ENCODE peak calls at places on chromosomes 5 and 9, in ten cellular contexts. E is HCT116, U is sigmoid colon, W is transverse colon, G is GM12891, D is H1, C is endothelial cell of umbilical vein, P is GM12892, N is spleen, Q is stomach. K is an unnamed sample.

GRCh38 chr5:10018211-10018610 is 231.5 kb downstream of the ATPSCKMT start:
- DNase-seq in N (no peak), D (no peak), U (no peak), W (no peak), Q (no peak), G (no peak), C (no peak), P (no peak), E (no peak), K (no peak)

GRCh38 chr9:128503870-128504269 is 649 bp upstream of the GLE1 start:
- DNase-seq in C (no peak), N (peak; percentile 70), D (no peak), U (no peak), E (no peak), W (peak; percentile 32), G (no peak), Q (no peak), P (no peak), K (no peak)

GRCh38 chr9:124128568-124128967 is 117.0 kb downstream of the LHX2 start:
- DNase-seq in Q (no peak), E (no peak), P (no peak), D (no peak), C (no peak), U (no peak), G (no peak), W (no peak), N (no peak), K (no peak)

GRCh38 chr9:117247271-117247670 is 167.6 kb downstream of the ASTN2 start:
- DNase-seq in G (no peak), P (no peak), E (no peak), D (no peak), Q (no peak), U (no peak), W (no peak), C (no peak), N (no peak), K (peak; percentile 11)

GRCh38 chr9:30075451-30076199 is 2308.8 kb upstream of the ACO1 start:
- DNase-seq in N (no peak), P (no peak), C (no peak), G (no peak), U (no peak), E (peak; percentile 55), W (no peak), Q (no peak), D (no peak), K (no peak)

GRCh38 chr5:156359452-156359851 is 32.5 kb downstream of the SGCD start:
- DNase-seq in U (no peak), W (no peak), G (no peak), P (no peak), C (no peak), E (no peak), Q (no peak), D (no peak), N (no peak), K (no peak)

GRCh38 chr5:172846677-172847076 is 12.6 kb downstream of the ERGIC1 start:
- DNase-seq in P (no peak), E (no peak), U (no peak), N (no peak), G (no peak), D (no peak), Q (no peak), C (peak; percentile 67), W (no peak), K (no peak)

GRCh38 chr5:95668216-95668615 is 14.6 kb downstream of the SPATA9 start:
- DNase-seq in C (peak; percentile 46), G (no peak), W (no peak), D (no peak), E (no peak), N (no peak), U (no peak), P (no peak), Q (no peak), K (no peak)

GRCh38 chr5:55650391-55650790 is 61.7 kb downstream of the SLC38A9 start:
- DNase-seq in P (no peak), G (no peak), U (no peak), D (no peak), Q (no peak), C (peak; percentile 65), N (no peak), W (no peak), E (no peak), K (no peak)

GRCh38 chr5:139384591-139385051 is 1.5 kb upstream of the SLC23A1 start:
- DNase-seq in N (peak; percentile 60), G (no peak), P (no peak), E (no peak), C (no peak), U (no peak), Q (no peak), W (no peak), D (no peak), K (no peak)

GRCh38 chr5:146005264-146005663 is 68.9 kb downstream of the SH3RF2 start:
- DNase-seq in G (no peak), P (no peak), E (no peak), U (no peak), Q (no peak), D (no peak), W (no peak), N (no peak), C (no peak), K (no peak)

GRCh38 chr5:20368581-20368980 is 380.6 kb upstream of the CDH18 start:
- DNase-seq in W (no peak), C (no peak), G (no peak), D (no peak), E (no peak), P (no peak), Q (no peak), U (no peak), N (no peak), K (no peak)

GRCh38 chr9:110619831-110620230 is 40.3 kb upstream of the SVEP1 start:
- DNase-seq in G (no peak), U (no peak), Q (no peak), N (no peak), W (no peak), C (no peak), P (no peak), E (no peak), D (no peak), K (no peak)

GRCh38 chr5:156934450-156935211 is 28.4 kb downstream of the TIMD4 start:
- DNase-seq in G (no peak), N (no peak), W (peak; percentile 37), D (no peak), Q (no peak), U (no peak), E (peak; percentile 7), C (no peak), P (no peak), K (no peak)

GRCh38 chr9:32351845-32352244 is 32.6 kb upstream of the ACO1 start:
- DNase-seq in G (no peak), C (no peak), P (no peak), E (peak; percentile 41), N (no peak), U (no peak), D (peak; percentile 27), Q (no peak), W (no peak), K (no peak)

GRCh38 chr5:167769846-167770420 is 521.5 kb upstream of the WWC1 start:
- DNase-seq in W (no peak), U (no peak), D (no peak), G (no peak), N (no peak), P (no peak), Q (no peak), C (no peak), E (no peak), K (no peak)

GRCh38 chr5:180605554-180606214 is 14.4 kb upstream of the SCGB3A1 start:
- DNase-seq in G (peak; percentile 76), U (peak; percentile 49), D (peak; percentile 29), C (peak; percentile 59), P (peak; percentile 63), N (peak; percentile 72), W (peak; percentile 58), Q (peak; percentile 69), E (peak; percentile 75), K (peak; percentile 61)

GRCh38 chr9:93574900-93575705 is 1.3 kb upstream of the PHF2 start:
- DNase-seq in U (peak; percentile 64), E (no peak), W (no peak), Q (peak; percentile 20), G (no peak), P (no peak), C (no peak), D (no peak), N (peak; percentile 84), K (no peak)

GRCh38 chr9:93575706-93576295 is 583 bp upstream of the PHF2 start:
- DNase-seq in D (no peak), E (no peak), N (peak; percentile 89), C (peak; percentile 45), G (peak; percentile 67), U (no peak), W (peak; percentile 55), P (peak; percentile 70), Q (peak; percentile 46), K (peak; percentile 46)

GRCh38 chr9:93577940-93578682 is 1.7 kb downstream of the PHF2 start:
- DNase-seq in D (no peak), Q (peak; percentile 26), N (no peak), P (no peak), W (no peak), G (no peak), C (peak; percentile 21), U (no peak), E (no peak), K (no peak)

GRCh38 chr9:93577045-93577939 is 908 bp downstream of the PHF2 start:
- DNase-seq in D (no peak), G (peak; percentile 51), P (peak; percentile 50), E (no peak), N (peak; percentile 90), Q (peak; percentile 31), U (no peak), W (peak; percentile 37), C (peak; percentile 24), K (peak; percentile 62)

GRCh38 chr9:93576296-93577044 is at the start of gene PHF2:
- DNase-seq in D (no peak), W (no peak), P (peak; percentile 63), G (peak; percentile 59), E (no peak), C (no peak), Q (no peak), N (peak; percentile 89), U (no peak), K (no peak)
- TF ChIP-seq POLR2AphosphoS5 in D (no peak), W (no peak), P (no peak), G (no peak), E (peak; percentile 36), C (no peak), Q (no peak), N (no peak), U (no peak), K (no peak)

GRCh38 chr9:19748278-19749126 is 40.3 kb downstream of the SLC24A2 start:
- DNase-seq in U (no peak), Q (no peak), C (peak; percentile 37), E (no peak), N (no peak), D (no peak), G (no peak), P (no peak), W (no peak), K (no peak)
- TF ChIP-seq POLR2AphosphoS5 in U (no peak), Q (no peak), C (peak; percentile 40), E (no peak), N (no peak), D (no peak), G (no peak), P (no peak), W (no peak), K (no peak)

GRCh38 chr5:174837919-174838902 is 113.8 kb downstream of the MSX2 start:
- DNase-seq in E (peak; percentile 16), G (no peak), U (peak; percentile 82), Q (no peak), P (no peak), D (no peak), N (no peak), C (no peak), W (peak; percentile 7), K (no peak)
- TF ChIP-seq POLR2AphosphoS5 in E (no peak), G (no peak), U (peak; percentile 31), Q (no peak), P (no peak), D (no peak), N (no peak), C (no peak), W (no peak), K (no peak)

GRCh38 chr9:78982849-78983248 is 588.9 kb upstream of the TLE4 start:
- DNase-seq in D (no peak), W (no peak), Q (no peak), U (no peak), C (no peak), P (no peak), N (no peak), E (peak; percentile 18), G (no peak), K (no peak)
- TF ChIP-seq POLR2AphosphoS5 in D (no peak), W (no peak), Q (no peak), U (no peak), C (no peak), P (no peak), N (no peak), E (no peak), G (no peak), K (no peak)